ENCODE peak calls at places on chromosome 13, in nine cellular contexts. One of them, this sample, is unnamed.

GRCh38 chr13:48682452-48682851 is 28.7 kb downstream of the CYSLTR2 start:
- DNase-seq in tibial nerve: no peak
- DNase-seq in left ventricle myocardium inferior: no peak
- DNase-seq in breast epithelium: no peak
- DNase-seq in glutamatergic neuron: no peak
- DNase-seq in CD4-positive, alpha-beta T cell: no peak
- DNase-seq in GM10248: no peak
- DNase-seq in PC-3: no peak
- DNase-seq in activated CD8-positive, alpha-beta T cell treated with anti-CD3 and anti-CD28 coated beads for 36 hours: no peak
- DNase-seq in this sample: no peak

GRCh38 chr13:41418027-41418426 is 39.3 kb upstream of the RGCC start:
- DNase-seq in left ventricle myocardium inferior: no peak
- DNase-seq in glutamatergic neuron: no peak
- DNase-seq in activated CD8-positive, alpha-beta T cell treated with anti-CD3 and anti-CD28 coated beads for 36 hours: no peak
- DNase-seq in breast epithelium: no peak
- DNase-seq in tibial nerve: no peak
- DNase-seq in PC-3: no peak
- DNase-seq in GM10248: no peak
- DNase-seq in CD4-positive, alpha-beta T cell: no peak
- DNase-seq in this sample: no peak

GRCh38 chr13:80227645-80228044 is 113.3 kb downstream of the SPRY2 start:
- DNase-seq in glutamatergic neuron: no peak
- DNase-seq in tibial nerve: no peak
- DNase-seq in GM10248: no peak
- DNase-seq in PC-3: no peak
- DNase-seq in breast epithelium: no peak
- DNase-seq in activated CD8-positive, alpha-beta T cell treated with anti-CD3 and anti-CD28 coated beads for 36 hours: no peak
- DNase-seq in left ventricle myocardium inferior: no peak
- DNase-seq in CD4-positive, alpha-beta T cell: no peak
- DNase-seq in this sample: no peak

GRCh38 chr13:100560498-100561215 is 27.9 kb downstream of the GGACT start:
- DNase-seq in GM10248: no peak
- DNase-seq in tibial nerve: no peak
- DNase-seq in glutamatergic neuron: no peak
- DNase-seq in activated CD8-positive, alpha-beta T cell treated with anti-CD3 and anti-CD28 coated beads for 36 hours: no peak
- DNase-seq in CD4-positive, alpha-beta T cell: no peak
- DNase-seq in breast epithelium: no peak
- DNase-seq in left ventricle myocardium inferior: no peak
- DNase-seq in PC-3: no peak
- DNase-seq in this sample: no peak

GRCh38 chr13:42041017-42041683 is 7.3 kb upstream of the DGKH start:
- DNase-seq in glutamatergic neuron: peak
- DNase-seq in left ventricle myocardium inferior: peak
- DNase-seq in activated CD8-positive, alpha-beta T cell treated with anti-CD3 and anti-CD28 coated beads for 36 hours: peak
- DNase-seq in tibial nerve: peak
- DNase-seq in breast epithelium: peak
- DNase-seq in GM10248: peak
- DNase-seq in CD4-positive, alpha-beta T cell: no peak
- DNase-seq in PC-3: peak
- DNase-seq in this sample: no peak

GRCh38 chr13:23731709-23732108 is 157.5 kb downstream of the MIPEP start:
- DNase-seq in GM10248: no peak
- DNase-seq in breast epithelium: no peak
- DNase-seq in CD4-positive, alpha-beta T cell: no peak
- DNase-seq in glutamatergic neuron: no peak
- DNase-seq in left ventricle myocardium inferior: no peak
- DNase-seq in tibial nerve: no peak
- DNase-seq in PC-3: no peak
- DNase-seq in activated CD8-positive, alpha-beta T cell treated with anti-CD3 and anti-CD28 coated beads for 36 hours: no peak
- DNase-seq in this sample: no peak

GRCh38 chr13:90757127-90757680 is 590.3 kb upstream of the MIR17HG start:
- DNase-seq in GM10248: no peak
- DNase-seq in glutamatergic neuron: no peak
- DNase-seq in left ventricle myocardium inferior: no peak
- DNase-seq in tibial nerve: no peak
- DNase-seq in CD4-positive, alpha-beta T cell: no peak
- DNase-seq in PC-3: no peak
- DNase-seq in breast epithelium: no peak
- DNase-seq in activated CD8-positive, alpha-beta T cell treated with anti-CD3 and anti-CD28 coated beads for 36 hours: no peak
- DNase-seq in this sample: no peak

GRCh38 chr13:64429691-64430090 is 2800.4 kb downstream of the PCDH9 start:
- DNase-seq in left ventricle myocardium inferior: no peak
- DNase-seq in activated CD8-positive, alpha-beta T cell treated with anti-CD3 and anti-CD28 coated beads for 36 hours: no peak
- DNase-seq in CD4-positive, alpha-beta T cell: no peak
- DNase-seq in GM10248: no peak
- DNase-seq in breast epithelium: no peak
- DNase-seq in glutamatergic neuron: no peak
- DNase-seq in tibial nerve: no peak
- DNase-seq in PC-3: no peak
- DNase-seq in this sample: no peak

GRCh38 chr13:80737513-80737912 is 396.6 kb upstream of the SPRY2 start:
- DNase-seq in CD4-positive, alpha-beta T cell: no peak
- DNase-seq in breast epithelium: no peak
- DNase-seq in PC-3: no peak
- DNase-seq in activated CD8-positive, alpha-beta T cell treated with anti-CD3 and anti-CD28 coated beads for 36 hours: no peak
- DNase-seq in GM10248: no peak
- DNase-seq in left ventricle myocardium inferior: peak
- DNase-seq in tibial nerve: no peak
- DNase-seq in glutamatergic neuron: no peak
- DNase-seq in this sample: no peak

DNA sequence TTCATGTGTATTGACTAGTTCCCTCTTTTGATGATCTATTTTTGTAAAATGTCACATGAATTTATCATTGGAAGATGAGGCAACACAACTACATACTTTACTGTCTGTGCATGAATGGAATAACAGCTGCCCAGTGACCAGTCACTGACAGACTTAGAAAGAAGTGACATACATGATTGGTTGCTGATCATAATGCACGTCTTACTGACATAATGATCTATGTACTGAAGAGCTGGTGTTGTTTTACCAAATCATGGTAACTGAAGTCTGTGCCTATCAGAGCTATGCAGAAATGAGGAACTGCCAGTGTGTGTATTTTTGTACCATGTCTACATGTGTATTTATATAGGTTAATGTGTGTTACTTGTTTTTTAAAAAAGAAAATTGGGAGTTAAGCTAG is 26.5 kb downstream of the GPR18 start:
- DNase-seq in GM10248: no peak
- DNase-seq in activated CD8-positive, alpha-beta T cell treated with anti-CD3 and anti-CD28 coated beads for 36 hours: no peak
- DNase-seq in left ventricle myocardium inferior: no peak
- DNase-seq in PC-3: no peak
- DNase-seq in breast epithelium: no peak
- DNase-seq in CD4-positive, alpha-beta T cell: no peak
- DNase-seq in tibial nerve: no peak
- DNase-seq in glutamatergic neuron: no peak
- DNase-seq in this sample: no peak
- TF ChIP-seq CTCF in GM10248: no peak
- TF ChIP-seq CTCF in activated CD8-positive, alpha-beta T cell treated with anti-CD3 and anti-CD28 coated beads for 36 hours: no peak
- TF ChIP-seq CTCF in left ventricle myocardium inferior: no peak
- TF ChIP-seq CTCF in PC-3: no peak
- TF ChIP-seq CTCF in breast epithelium: no peak
- TF ChIP-seq CTCF in CD4-positive, alpha-beta T cell: no peak
- TF ChIP-seq CTCF in tibial nerve: no peak
- TF ChIP-seq CTCF in glutamatergic neuron: no peak
- TF ChIP-seq CTCF in this sample: no peak

GRCh38 chr13:31965361-31966066 is 66.1 kb upstream of the FRY start:
- DNase-seq in CD4-positive, alpha-beta T cell: no peak
- DNase-seq in glutamatergic neuron: no peak
- DNase-seq in breast epithelium: no peak
- DNase-seq in activated CD8-positive, alpha-beta T cell treated with anti-CD3 and anti-CD28 coated beads for 36 hours: no peak
- DNase-seq in left ventricle myocardium inferior: no peak
- DNase-seq in tibial nerve: no peak
- DNase-seq in PC-3: no peak
- DNase-seq in GM10248: peak
- DNase-seq in this sample: peak

GRCh38 chr13:31970237-31970930 is 61.2 kb upstream of the FRY start:
- DNase-seq in breast epithelium: no peak
- DNase-seq in glutamatergic neuron: no peak
- DNase-seq in activated CD8-positive, alpha-beta T cell treated with anti-CD3 and anti-CD28 coated beads for 36 hours: no peak
- DNase-seq in left ventricle myocardium inferior: no peak
- DNase-seq in CD4-positive, alpha-beta T cell: no peak
- DNase-seq in tibial nerve: no peak
- DNase-seq in GM10248: no peak
- DNase-seq in PC-3: peak
- DNase-seq in this sample: no peak

GRCh38 chr13:31968473-31968872 is 63.1 kb upstream of the FRY start:
- DNase-seq in activated CD8-positive, alpha-beta T cell treated with anti-CD3 and anti-CD28 coated beads for 36 hours: no peak
- DNase-seq in glutamatergic neuron: no peak
- DNase-seq in breast epithelium: no peak
- DNase-seq in GM10248: no peak
- DNase-seq in tibial nerve: peak
- DNase-seq in left ventricle myocardium inferior: no peak
- DNase-seq in CD4-positive, alpha-beta T cell: no peak
- DNase-seq in PC-3: no peak
- DNase-seq in this sample: no peak

GRCh38 chr13:31964168-31964567 is 67.4 kb upstream of the FRY start:
- DNase-seq in GM10248: no peak
- DNase-seq in activated CD8-positive, alpha-beta T cell treated with anti-CD3 and anti-CD28 coated beads for 36 hours: no peak
- DNase-seq in PC-3: no peak
- DNase-seq in glutamatergic neuron: no peak
- DNase-seq in CD4-positive, alpha-beta T cell: no peak
- DNase-seq in breast epithelium: no peak
- DNase-seq in tibial nerve: no peak
- DNase-seq in left ventricle myocardium inferior: no peak
- DNase-seq in this sample: no peak

GRCh38 chr13:31967155-31967554 is 64.4 kb upstream of the FRY start:
- DNase-seq in activated CD8-positive, alpha-beta T cell treated with anti-CD3 and anti-CD28 coated beads for 36 hours: no peak
- DNase-seq in tibial nerve: no peak
- DNase-seq in PC-3: no peak
- DNase-seq in breast epithelium: no peak
- DNase-seq in glutamatergic neuron: no peak
- DNase-seq in left ventricle myocardium inferior: no peak
- DNase-seq in CD4-positive, alpha-beta T cell: no peak
- DNase-seq in GM10248: no peak
- DNase-seq in this sample: no peak
- TF ChIP-seq CTCF in activated CD8-positive, alpha-beta T cell treated with anti-CD3 and anti-CD28 coated beads for 36 hours: no peak
- TF ChIP-seq CTCF in tibial nerve: peak
- TF ChIP-seq CTCF in PC-3: peak
- TF ChIP-seq CTCF in breast epithelium: no peak
- TF ChIP-seq CTCF in glutamatergic neuron: peak
- TF ChIP-seq CTCF in left ventricle myocardium inferior: peak
- TF ChIP-seq CTCF in CD4-positive, alpha-beta T cell: no peak
- TF ChIP-seq CTCF in GM10248: no peak
- TF ChIP-seq CTCF in this sample: no peak

DNA sequence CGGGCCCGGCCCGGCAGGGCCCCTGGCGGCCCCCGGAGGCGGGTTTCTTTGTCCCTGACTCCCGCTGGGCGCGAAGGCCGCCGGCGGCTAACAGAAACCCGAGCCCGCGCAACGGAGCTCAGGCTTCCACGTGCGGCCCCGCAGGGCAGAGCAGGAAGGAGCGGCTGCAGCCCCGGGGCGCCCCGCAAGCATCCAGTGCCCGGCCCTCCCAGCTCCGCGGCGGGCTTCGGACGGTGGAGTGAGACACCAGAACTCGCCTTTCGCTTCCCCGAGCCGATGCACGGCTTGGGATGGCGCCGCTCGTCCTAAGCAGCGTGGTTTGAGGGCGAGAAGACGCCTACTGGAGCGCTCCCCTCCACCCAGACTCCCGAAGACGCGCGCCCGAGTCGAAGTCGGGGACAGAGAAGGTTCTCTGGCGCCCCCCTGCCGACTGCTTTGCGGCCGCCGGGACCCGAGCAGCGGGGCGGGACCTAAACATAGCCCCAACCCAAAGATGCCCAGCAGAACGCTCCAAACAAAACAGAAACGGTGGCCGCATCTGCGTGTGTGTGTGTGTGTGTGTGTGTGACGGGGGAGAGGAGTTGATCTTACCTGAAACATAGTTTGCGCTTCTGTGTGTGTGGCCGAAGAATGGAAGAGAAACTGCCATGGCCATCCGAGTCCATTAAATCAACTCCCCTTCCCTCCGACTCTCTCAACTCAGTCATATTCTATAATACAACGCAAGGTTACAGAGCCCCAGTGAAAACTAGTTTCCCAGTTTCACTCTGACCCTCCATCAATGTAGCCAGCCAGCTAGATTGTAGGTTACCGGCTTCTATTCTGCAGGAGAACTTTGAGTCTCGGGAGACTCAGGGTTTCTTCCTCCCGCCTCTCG is 629 bp upstream of the FGF9 start:
- DNase-seq in tibial nerve: peak
- DNase-seq in activated CD8-positive, alpha-beta T cell treated with anti-CD3 and anti-CD28 coated beads for 36 hours: peak
- DNase-seq in GM10248: peak
- DNase-seq in CD4-positive, alpha-beta T cell: peak
- DNase-seq in breast epithelium: no peak
- DNase-seq in PC-3: no peak
- DNase-seq in left ventricle myocardium inferior: peak
- DNase-seq in glutamatergic neuron: peak
- DNase-seq in this sample: no peak
- TF ChIP-seq CTCF in tibial nerve: no peak
- TF ChIP-seq CTCF in activated CD8-positive, alpha-beta T cell treated with anti-CD3 and anti-CD28 coated beads for 36 hours: no peak
- TF ChIP-seq CTCF in GM10248: peak
- TF ChIP-seq CTCF in CD4-positive, alpha-beta T cell: no peak
- TF ChIP-seq CTCF in breast epithelium: no peak
- TF ChIP-seq CTCF in PC-3: no peak
- TF ChIP-seq CTCF in left ventricle myocardium inferior: no peak
- TF ChIP-seq CTCF in glutamatergic neuron: no peak
- TF ChIP-seq CTCF in this sample: peak

DNA sequence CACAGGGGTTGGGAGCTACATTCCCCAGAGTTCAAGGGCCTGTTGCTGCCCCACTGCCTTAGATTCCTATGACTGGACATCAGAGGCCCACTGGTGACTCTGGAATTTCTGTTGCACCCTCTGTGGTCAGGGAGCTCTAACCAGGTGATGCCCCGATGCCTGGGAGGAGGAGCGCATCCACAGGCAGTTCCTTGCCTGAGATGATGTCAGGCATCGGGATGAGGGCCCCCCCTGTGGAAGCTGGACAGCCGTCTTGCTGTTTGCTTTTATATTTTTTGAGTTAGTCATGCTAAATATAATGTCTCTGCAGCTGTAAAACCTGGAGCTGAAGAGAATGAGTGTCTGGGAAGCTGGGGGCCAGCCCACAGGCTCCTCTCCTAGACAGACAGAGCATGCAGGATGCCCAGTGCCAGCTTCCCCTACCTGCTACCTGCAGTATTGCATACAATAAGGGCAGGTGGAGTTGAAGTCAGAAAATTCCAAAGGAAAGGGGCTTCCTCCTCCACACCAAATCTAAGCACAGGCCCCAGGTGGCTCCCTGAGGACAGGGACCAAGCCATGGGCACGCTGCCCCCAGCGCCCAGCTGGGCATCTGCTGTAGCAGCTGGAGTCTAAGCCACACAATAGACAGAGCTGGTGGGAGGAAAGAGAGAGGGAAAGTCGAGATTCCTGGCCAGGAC is 16.2 kb downstream of the COL4A2 start:
- DNase-seq in tibial nerve: no peak
- DNase-seq in CD4-positive, alpha-beta T cell: no peak
- DNase-seq in glutamatergic neuron: no peak
- DNase-seq in GM10248: no peak
- DNase-seq in activated CD8-positive, alpha-beta T cell treated with anti-CD3 and anti-CD28 coated beads for 36 hours: no peak
- DNase-seq in PC-3: peak
- DNase-seq in breast epithelium: no peak
- DNase-seq in left ventricle myocardium inferior: no peak
- DNase-seq in this sample: peak
- TF ChIP-seq CTCF in tibial nerve: no peak
- TF ChIP-seq CTCF in CD4-positive, alpha-beta T cell: no peak
- TF ChIP-seq CTCF in glutamatergic neuron: peak
- TF ChIP-seq CTCF in GM10248: no peak
- TF ChIP-seq CTCF in activated CD8-positive, alpha-beta T cell treated with anti-CD3 and anti-CD28 coated beads for 36 hours: no peak
- TF ChIP-seq CTCF in PC-3: peak
- TF ChIP-seq CTCF in breast epithelium: no peak
- TF ChIP-seq CTCF in left ventricle myocardium inferior: peak
- TF ChIP-seq CTCF in this sample: peak

GRCh38 chr13:75537401-75538365 is at the start of gene COMMD6:
- DNase-seq in glutamatergic neuron: peak
- DNase-seq in left ventricle myocardium inferior: peak
- DNase-seq in GM10248: peak
- DNase-seq in tibial nerve: peak
- DNase-seq in PC-3: peak
- DNase-seq in activated CD8-positive, alpha-beta T cell treated with anti-CD3 and anti-CD28 coated beads for 36 hours: peak
- DNase-seq in CD4-positive, alpha-beta T cell: peak
- DNase-seq in breast epithelium: peak
- DNase-seq in this sample: no peak
- TF ChIP-seq CTCF in glutamatergic neuron: peak
- TF ChIP-seq CTCF in left ventricle myocardium inferior: peak
- TF ChIP-seq CTCF in GM10248: peak
- TF ChIP-seq CTCF in tibial nerve: peak
- TF ChIP-seq CTCF in PC-3: no peak
- TF ChIP-seq CTCF in activated CD8-positive, alpha-beta T cell treated with anti-CD3 and anti-CD28 coated beads for 36 hours: peak
- TF ChIP-seq CTCF in CD4-positive, alpha-beta T cell: no peak
- TF ChIP-seq CTCF in breast epithelium: peak
- TF ChIP-seq CTCF in this sample: no peak